ENCODE peak calls at places on chromosome 2, in four cellular contexts. Y is tibial nerve, V is pancreas, H is BJ. C is an unnamed sample.
A peak's percentile ranks its signal among the peaks of the same experiment; 100 is the strongest.

GRCh38 chr2:161312996-161313395 is 4.8 kb downstream of the PSMD14 start:
- DNase-seq in H (no peak), V (no peak), Y (no peak), C (no peak)

GRCh38 chr2:58030789-58031188 is 15.8 kb upstream of the VRK2 start:
- DNase-seq in V (no peak), H (no peak), Y (no peak), C (no peak)

GRCh38 chr2:168526641-168527040 is 70.6 kb downstream of the CERS6 start:
- DNase-seq in H (no peak), Y (no peak), V (no peak), C (no peak)

GRCh38 chr2:106269591-106270291 is 75.6 kb upstream of the UXS1 start:
- DNase-seq in V (peak; percentile 95), Y (no peak), H (no peak), C (no peak)

GRCh38 chr2:240722376-240722775 is 30.7 kb downstream of the AQP12A start:
- DNase-seq in V (peak; percentile 69), Y (no peak), H (no peak), C (no peak)

GRCh38 chr2:178279142-178279541 is 84.8 kb downstream of the OSBPL6 start:
- DNase-seq in Y (no peak), H (peak; percentile 71), V (no peak), C (no peak)

GRCh38 chr2:168849610-168850009 is 40.6 kb downstream of the SPC25 start:
- DNase-seq in V (peak; percentile 64), Y (no peak), H (no peak), C (no peak)

GRCh38 chr2:223053431-223054192 is 1.6 kb downstream of the KCNE4 start:
- DNase-seq in V (peak; percentile 37), H (no peak), Y (no peak), C (no peak)

GRCh38 chr2:226791056-226791486 is 8.5 kb downstream of the IRS1 start:
- DNase-seq in Y (no peak), V (peak; percentile 70), H (no peak), C (peak; percentile 20)

GRCh38 chr2:148519013-148519412 is 125.5 kb upstream of the EPC2 start:
- DNase-seq in V (no peak), H (no peak), Y (no peak), C (no peak)

GRCh38 chr2:219358170-219359075 is 25.9 kb upstream of the RESP18 start:
- DNase-seq in Y (no peak), H (no peak), V (no peak), C (no peak)

GRCh38 chr2:113700186-113700841 is 56.1 kb downstream of the SLC35F5 start:
- DNase-seq in H (no peak), V (no peak), Y (no peak), C (peak; percentile 67)

GRCh38 chr2:196586511-196586991 is 53.0 kb upstream of the CCDC150 start:
- DNase-seq in V (no peak), Y (no peak), H (peak; percentile 47), C (no peak)

GRCh38 chr2:212841426-212841825 is 302.8 kb upstream of the ERBB4 start:
- DNase-seq in H (no peak), V (no peak), Y (no peak), C (no peak)

GRCh38 chr2:219446101-219446504 is 11.5 kb downstream of the SPEG start:
- DNase-seq in H (no peak), Y (no peak), V (no peak), C (peak; percentile 13)

GRCh38 chr2:17573085-17573805 is 32.7 kb downstream of the VSNL1 start:
- DNase-seq in H (no peak), V (no peak), Y (no peak), C (no peak)

GRCh38 chr2:192087398-192087958 is 107.3 kb downstream of the TMEFF2 start:
- DNase-seq in V (no peak), H (no peak), Y (no peak), C (no peak)

GRCh38 chr2:10444463-10444862 is 3.7 kb downstream of the ODC1 start:
- DNase-seq in Y (no peak), V (no peak), H (no peak), C (no peak)
- H3K4me3 ChIP-seq in Y (no peak overlapping the region), V (no peak overlapping the region), H (no peak overlapping the region), C (no peak overlapping the region)

GRCh38 chr2:20755132-20755800 is 67.6 kb downstream of the LDAH start:
- DNase-seq in V (no peak), H (no peak), Y (no peak), C (no peak)
- TF ChIP-seq CTCF in V (no peak), H (peak; percentile 35), Y (no peak), C (no peak)

GRCh38 chr2:9690716-9691498 is 60.1 kb upstream of the YWHAQ start:
- DNase-seq in Y (no peak), H (no peak), V (no peak), C (no peak)

GRCh38 chr2:9693646-9694045 is 62.8 kb upstream of the YWHAQ start:
- DNase-seq in H (no peak), V (no peak), Y (no peak), C (no peak)

GRCh38 chr2:9693138-9693520 is 62.3 kb upstream of the YWHAQ start:
- DNase-seq in H (no peak), Y (peak; percentile 26), V (no peak), C (no peak)

GRCh38 chr2:9694661-9695060 is 63.9 kb upstream of the YWHAQ start:
- DNase-seq in V (no peak), Y (no peak), H (no peak), C (no peak)

DNA sequence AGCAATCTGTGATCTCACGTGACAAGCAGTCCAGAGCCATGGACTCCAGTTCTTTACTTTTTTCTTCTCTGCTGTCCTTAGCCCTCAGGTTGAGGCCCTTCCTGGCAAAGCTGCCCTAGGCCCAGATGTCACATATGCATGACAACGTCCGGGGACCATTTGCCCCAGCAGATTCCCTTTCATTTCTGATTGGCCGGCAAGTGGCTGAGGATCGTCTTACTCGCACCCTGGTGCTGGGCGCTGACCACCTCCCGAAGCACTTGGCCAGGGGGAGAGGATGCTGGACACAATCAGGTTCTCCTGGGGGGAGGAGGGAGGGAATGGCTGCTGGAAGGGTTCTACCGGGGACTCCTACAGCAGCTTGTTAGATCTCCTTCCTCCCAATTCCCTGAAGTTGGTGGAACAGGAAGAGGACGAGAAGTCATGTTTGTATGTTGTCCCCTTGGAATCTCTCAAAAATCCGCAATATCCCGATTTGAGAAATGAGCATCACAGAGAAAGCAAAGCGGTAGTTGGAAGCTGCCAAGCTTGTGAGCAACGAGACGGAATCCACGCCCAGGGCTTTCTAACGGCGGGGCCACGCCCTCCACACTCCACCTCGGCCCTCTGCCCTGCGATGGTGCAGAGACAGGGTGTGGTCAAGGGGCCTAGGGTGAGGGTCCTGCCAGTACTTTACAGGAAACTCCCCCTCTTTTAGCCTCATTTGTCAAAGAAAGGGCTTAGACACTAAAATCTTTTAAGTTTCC is 61.8 kb upstream of the YWHAQ start:
- DNase-seq in V (no peak), H (no peak), Y (no peak), C (no peak)
- H3K4me3 ChIP-seq in V (no peak overlapping the region), H (no peak overlapping the region), Y (no peak overlapping the region), C (no peak overlapping the region)

GRCh38 chr2:85504434-85505261 is 34.3 kb upstream of the MAT2A start:
- DNase-seq in Y (no peak), V (no peak), H (peak; percentile 80), C (peak; percentile 27)
- TF ChIP-seq CTCF in Y (no peak), V (no peak), H (no peak), C (no peak)

GRCh38 chr2:191012845-191013616 is 940 bp downstream of the STAT1 start:
- DNase-seq in V (no peak), Y (no peak), H (no peak), C (peak; percentile 58)
- H3K4me3 ChIP-seq in V (peak overlapping the region; percentile 85), Y (peak overlapping the region; percentile 77), H (peak overlapping the region; percentile 62), C (peak overlapping the region; percentile 94)

DNA sequence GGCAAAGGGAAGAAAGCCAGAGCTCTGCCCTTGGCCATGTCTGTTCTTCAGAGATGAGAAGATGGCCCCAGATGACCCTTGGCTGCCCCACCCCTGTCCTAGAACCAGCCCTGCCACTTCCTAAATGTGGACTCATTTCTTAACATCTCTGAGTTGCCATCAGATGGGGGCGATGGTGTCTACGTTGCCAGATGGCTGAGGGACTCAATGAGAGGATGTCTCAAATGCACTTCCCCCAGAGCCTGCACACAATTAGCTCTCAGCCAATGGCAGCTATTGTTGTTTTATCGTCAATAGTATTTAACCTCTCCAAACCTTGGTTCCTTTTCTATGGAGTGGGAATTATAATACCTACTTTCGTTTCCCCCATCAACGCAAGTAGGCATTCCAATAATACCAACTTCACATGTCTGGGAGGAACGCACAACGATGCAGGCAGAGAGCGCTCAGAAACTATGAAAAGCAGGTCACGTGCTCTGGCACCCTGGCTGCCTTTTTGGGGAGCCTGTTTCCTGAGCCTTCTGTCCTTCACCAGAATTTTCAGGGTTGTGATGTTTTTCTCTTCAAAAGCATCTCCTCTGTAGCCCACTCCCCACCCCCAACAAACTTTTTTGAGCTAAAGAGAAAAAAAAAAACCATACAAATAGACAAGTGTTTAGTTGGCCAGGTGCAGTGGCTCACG is 100.3 kb downstream of the MCFD2 start:
- DNase-seq in H (no peak), Y (no peak), V (no peak), C (no peak)
- TF ChIP-seq CTCF in H (no peak), Y (no peak), V (no peak), C (no peak)

DNA sequence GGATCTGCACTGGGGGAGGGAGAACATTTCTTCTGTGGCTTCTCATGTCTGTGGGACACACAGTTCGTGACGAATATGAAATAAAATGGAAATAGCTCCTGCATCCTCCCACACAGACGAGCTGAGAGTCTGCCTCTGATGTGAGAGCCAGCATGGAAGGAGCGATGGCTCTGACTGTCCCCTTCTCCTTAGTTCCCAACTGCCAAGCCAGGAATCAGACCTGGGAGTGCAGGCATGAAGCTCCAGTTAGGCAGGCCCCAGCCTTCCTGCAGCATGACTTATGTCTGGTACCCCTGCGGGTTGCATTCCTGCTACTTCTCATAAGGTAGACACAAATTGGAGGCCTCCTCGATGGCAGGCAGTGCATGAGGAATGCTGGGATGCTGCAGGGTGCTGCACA is 56.2 kb downstream of the PRKCE start:
- DNase-seq in H (no peak), Y (no peak), V (no peak), C (no peak)
- H3K4me3 ChIP-seq in H (no peak overlapping the region), Y (no peak overlapping the region), V (no peak overlapping the region), C (no peak overlapping the region)

GRCh38 chr2:73981081-73981968 is 3.4 kb upstream of the TET3 start:
- DNase-seq in Y (no peak), V (no peak), H (no peak), C (no peak)
- TF ChIP-seq CTCF in Y (no peak), V (no peak), H (no peak), C (no peak)

GRCh38 chr2:44805391-44805790 is 136.1 kb upstream of the SIX3 start:
- DNase-seq in Y (no peak), H (no peak), V (no peak), C (no peak)
- H3K4me3 ChIP-seq in Y (no peak overlapping the region), H (no peak overlapping the region), V (no peak overlapping the region), C (no peak overlapping the region)